ENCODE peak calls at places on chromosomes 4 and X, in five cellular contexts. One of them, this sample, is unnamed.

GRCh38 chrX:154019633-154020499 is at the start of gene IRAK1:
- DNase-seq in lung: peak
- DNase-seq in upper lobe of right lung: peak
- DNase-seq in colonic mucosa: peak
- DNase-seq in ovary: peak
- DNase-seq in this sample: peak

GRCh38 chrX:88830113-88830512 is 83.1 kb downstream of the CPXCR1 start:
- DNase-seq in lung: no peak
- DNase-seq in upper lobe of right lung: no peak
- DNase-seq in ovary: no peak
- DNase-seq in colonic mucosa: no peak
- DNase-seq in this sample: no peak

GRCh38 chrX:149032449-149032848 is 472.7 kb downstream of the IDS start:
- DNase-seq in upper lobe of right lung: no peak
- DNase-seq in colonic mucosa: no peak
- DNase-seq in ovary: no peak
- DNase-seq in lung: no peak
- DNase-seq in this sample: no peak

GRCh38 chr4:140004580-140005314 is 149.2 kb downstream of the MAML3 start:
- DNase-seq in ovary: peak
- DNase-seq in lung: no peak
- DNase-seq in upper lobe of right lung: peak
- DNase-seq in colonic mucosa: no peak
- DNase-seq in this sample: peak

GRCh38 chr4:77217526-77217925 is 60.5 kb downstream of the CCNG2 start:
- DNase-seq in colonic mucosa: no peak
- DNase-seq in ovary: no peak
- DNase-seq in upper lobe of right lung: no peak
- DNase-seq in lung: no peak
- DNase-seq in this sample: no peak

GRCh38 chr4:150337709-150338108 is 244.2 kb upstream of the MAB21L2 start:
- DNase-seq in upper lobe of right lung: no peak
- DNase-seq in colonic mucosa: no peak
- DNase-seq in lung: no peak
- DNase-seq in ovary: no peak
- DNase-seq in this sample: no peak

GRCh38 chrX:103879339-103879738 is 47.3 kb upstream of the RAB9B start:
- DNase-seq in upper lobe of right lung: no peak
- DNase-seq in ovary: no peak
- DNase-seq in colonic mucosa: no peak
- DNase-seq in lung: no peak
- DNase-seq in this sample: no peak

GRCh38 chr4:186854256-186854655 is 130.6 kb upstream of the FAT1 start:
- DNase-seq in lung: no peak
- DNase-seq in upper lobe of right lung: no peak
- DNase-seq in colonic mucosa: no peak
- DNase-seq in ovary: no peak
- DNase-seq in this sample: no peak

GRCh38 chr4:42359686-42360085 is 37.6 kb upstream of the SHISA3 start:
- DNase-seq in upper lobe of right lung: no peak
- DNase-seq in colonic mucosa: no peak
- DNase-seq in lung: no peak
- DNase-seq in ovary: no peak
- DNase-seq in this sample: no peak

GRCh38 chr4:139227729-139228404 is 50.8 kb upstream of the ELF2 start:
- DNase-seq in ovary: no peak
- DNase-seq in upper lobe of right lung: no peak
- DNase-seq in lung: no peak
- DNase-seq in colonic mucosa: no peak
- DNase-seq in this sample: no peak

GRCh38 chrX:20063716-20064351 is 52.9 kb downstream of the MAP7D2 start:
- DNase-seq in upper lobe of right lung: no peak
- DNase-seq in lung: no peak
- DNase-seq in colonic mucosa: no peak
- DNase-seq in ovary: no peak
- DNase-seq in this sample: no peak

GRCh38 chr4:16114546-16114945 is 30.7 kb upstream of the PROM1 start:
- DNase-seq in ovary: no peak
- DNase-seq in colonic mucosa: no peak
- DNase-seq in lung: no peak
- DNase-seq in upper lobe of right lung: no peak
- DNase-seq in this sample: no peak

GRCh38 chr4:26687728-26688127 is 103.8 kb downstream of the TBC1D19 start:
- DNase-seq in colonic mucosa: no peak
- DNase-seq in lung: no peak
- DNase-seq in upper lobe of right lung: no peak
- DNase-seq in ovary: no peak
- DNase-seq in this sample: no peak

GRCh38 chrX:100363926-100364325 is 46.1 kb downstream of the PCDH19 start:
- DNase-seq in lung: no peak
- DNase-seq in ovary: no peak
- DNase-seq in colonic mucosa: no peak
- DNase-seq in upper lobe of right lung: no peak
- DNase-seq in this sample: peak

GRCh38 chrX:97616883-97617510 is 733.3 kb downstream of the RPA4 start:
- DNase-seq in ovary: no peak
- DNase-seq in upper lobe of right lung: no peak
- DNase-seq in colonic mucosa: no peak
- DNase-seq in lung: no peak
- DNase-seq in this sample: peak

GRCh38 chrX:70087857-70088256 is 25.6 kb downstream of the OTUD6A start:
- DNase-seq in lung: no peak
- DNase-seq in ovary: no peak
- DNase-seq in colonic mucosa: no peak
- DNase-seq in upper lobe of right lung: no peak
- DNase-seq in this sample: peak

GRCh38 chrX:13489451-13489850 is 80.0 kb upstream of the EGFL6 start:
- DNase-seq in upper lobe of right lung: peak
- DNase-seq in lung: peak
- DNase-seq in colonic mucosa: peak
- DNase-seq in ovary: peak
- DNase-seq in this sample: no peak

GRCh38 chr4:7806080-7806630 is 133.5 kb downstream of the AFAP1 start:
- DNase-seq in ovary: peak
- DNase-seq in upper lobe of right lung: peak
- DNase-seq in colonic mucosa: peak
- DNase-seq in lung: peak
- DNase-seq in this sample: no peak

GRCh38 chr4:61204353-61204752 is 4.2 kb downstream of the ADGRL3 start:
- DNase-seq in ovary: no peak
- DNase-seq in colonic mucosa: no peak
- DNase-seq in lung: no peak
- DNase-seq in upper lobe of right lung: no peak
- DNase-seq in this sample: no peak

GRCh38 chrX:37302569-37302968 is 46.6 kb upstream of the PRRG1 start:
- DNase-seq in ovary: no peak
- DNase-seq in upper lobe of right lung: no peak
- DNase-seq in colonic mucosa: no peak
- DNase-seq in lung: no peak
- DNase-seq in this sample: peak

GRCh38 chrX:39206746-39207145 is 405.5 kb downstream of the MID1IP1 start:
- DNase-seq in lung: no peak
- DNase-seq in colonic mucosa: no peak
- DNase-seq in ovary: no peak
- DNase-seq in upper lobe of right lung: no peak
- DNase-seq in this sample: no peak

GRCh38 chrX:109384569-109385174 is 97.2 kb downstream of the GUCY2F start:
- DNase-seq in colonic mucosa: no peak
- DNase-seq in upper lobe of right lung: no peak
- DNase-seq in lung: no peak
- DNase-seq in ovary: peak
- DNase-seq in this sample: peak

GRCh38 chrX:103687696-103688191 is 1.2 kb upstream of the MORF4L2 start:
- DNase-seq in upper lobe of right lung: peak
- DNase-seq in lung: peak
- DNase-seq in ovary: peak
- DNase-seq in colonic mucosa: peak
- DNase-seq in this sample: peak

GRCh38 chrX:30577362-30577961 is at the start of gene TASL:
- DNase-seq in lung: no peak
- DNase-seq in ovary: no peak
- DNase-seq in colonic mucosa: no peak
- DNase-seq in upper lobe of right lung: no peak
- DNase-seq in this sample: no peak

GRCh38 chr4:73702796-73703287 is 37.5 kb upstream of the CXCL8 start:
- DNase-seq in lung: no peak
- DNase-seq in ovary: no peak
- DNase-seq in colonic mucosa: no peak
- DNase-seq in upper lobe of right lung: no peak
- DNase-seq in this sample: no peak

GRCh38 chrX:135737361-135738071 is 24.1 kb downstream of the CT45A1 start:
- DNase-seq in ovary: no peak
- DNase-seq in colonic mucosa: no peak
- DNase-seq in upper lobe of right lung: no peak
- DNase-seq in lung: no peak
- DNase-seq in this sample: peak

GRCh38 chr4:116118216-116118615 is 967.2 kb downstream of the TRAM1L1 start:
- DNase-seq in ovary: no peak
- DNase-seq in colonic mucosa: no peak
- DNase-seq in upper lobe of right lung: no peak
- DNase-seq in lung: no peak
- DNase-seq in this sample: no peak

GRCh38 chrX:9396930-9397329 is 67.9 kb upstream of the TBL1X start:
- DNase-seq in upper lobe of right lung: no peak
- DNase-seq in lung: no peak
- DNase-seq in ovary: no peak
- DNase-seq in colonic mucosa: no peak
- DNase-seq in this sample: no peak

GRCh38 chr4:58074382-58074781 is 964.2 kb upstream of the IGFBP7 start:
- DNase-seq in lung: no peak
- DNase-seq in colonic mucosa: no peak
- DNase-seq in upper lobe of right lung: no peak
- DNase-seq in ovary: no peak
- DNase-seq in this sample: no peak

GRCh38 chrX:108313662-108314061 is 124.6 kb downstream of the COL4A6 start:
- DNase-seq in upper lobe of right lung: no peak
- DNase-seq in lung: no peak
- DNase-seq in colonic mucosa: no peak
- DNase-seq in ovary: no peak
- DNase-seq in this sample: no peak

DNA sequence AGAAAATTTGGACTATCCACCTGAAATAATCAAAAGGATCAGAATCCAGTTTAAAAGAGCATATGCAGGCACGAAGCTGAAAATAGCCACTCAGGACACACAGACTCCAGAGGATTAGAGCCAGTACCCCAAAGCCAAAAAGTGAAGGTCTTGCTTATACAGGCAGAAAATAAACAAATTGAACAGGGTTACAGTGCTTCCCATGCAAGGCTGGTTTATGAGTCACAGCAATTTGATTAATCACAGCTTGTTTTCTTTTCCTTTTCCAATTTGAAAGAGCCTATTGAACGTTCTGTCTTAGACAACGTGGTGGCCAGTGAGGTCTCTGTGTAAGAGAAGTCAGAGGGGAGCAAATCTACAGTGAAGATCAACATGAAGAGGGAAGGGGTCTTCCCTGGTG is 10.2 kb downstream of the HGFAC start:
- DNase-seq in upper lobe of right lung: no peak
- DNase-seq in lung: no peak
- DNase-seq in ovary: no peak
- DNase-seq in colonic mucosa: no peak
- DNase-seq in this sample: no peak
- H3K27ac ChIP-seq in upper lobe of right lung: no peak
- H3K27ac ChIP-seq in lung: no peak
- H3K27ac ChIP-seq in ovary: no peak
- H3K27ac ChIP-seq in colonic mucosa: no peak
- H3K27ac ChIP-seq in this sample: no peak

GRCh38 chr4:53656421-53656981 is 65.2 kb upstream of the LNX1 start:
- DNase-seq in upper lobe of right lung: no peak
- DNase-seq in lung: no peak
- DNase-seq in colonic mucosa: no peak
- DNase-seq in ovary: peak
- DNase-seq in this sample: no peak
- H3K27ac ChIP-seq in upper lobe of right lung: peak
- H3K27ac ChIP-seq in lung: no peak
- H3K27ac ChIP-seq in colonic mucosa: peak
- H3K27ac ChIP-seq in ovary: peak
- H3K27ac ChIP-seq in this sample: no peak

GRCh38 chr4:126742885-126743284 is 889.9 kb upstream of the INTU start:
- DNase-seq in colonic mucosa: no peak
- DNase-seq in lung: no peak
- DNase-seq in ovary: no peak
- DNase-seq in upper lobe of right lung: no peak
- DNase-seq in this sample: no peak
- H3K27ac ChIP-seq in colonic mucosa: no peak
- H3K27ac ChIP-seq in lung: no peak
- H3K27ac ChIP-seq in ovary: no peak
- H3K27ac ChIP-seq in upper lobe of right lung: no peak
- H3K27ac ChIP-seq in this sample: no peak

GRCh38 chr4:3329887-3330286 is 37.1 kb downstream of the RGS12 start:
- DNase-seq in lung: no peak
- DNase-seq in colonic mucosa: no peak
- DNase-seq in upper lobe of right lung: no peak
- DNase-seq in ovary: no peak
- DNase-seq in this sample: no peak

GRCh38 chr4:3334316-3334715 is 41.5 kb downstream of the RGS12 start:
- DNase-seq in upper lobe of right lung: no peak
- DNase-seq in ovary: no peak
- DNase-seq in lung: no peak
- DNase-seq in colonic mucosa: no peak
- DNase-seq in this sample: no peak

GRCh38 chr4:3330682-3331081 is 37.9 kb downstream of the RGS12 start:
- DNase-seq in lung: no peak
- DNase-seq in colonic mucosa: no peak
- DNase-seq in upper lobe of right lung: peak
- DNase-seq in ovary: no peak
- DNase-seq in this sample: no peak

GRCh38 chr4:3332498-3332897 is 39.7 kb downstream of the RGS12 start:
- DNase-seq in colonic mucosa: no peak
- DNase-seq in ovary: no peak
- DNase-seq in lung: no peak
- DNase-seq in upper lobe of right lung: no peak
- DNase-seq in this sample: no peak

DNA sequence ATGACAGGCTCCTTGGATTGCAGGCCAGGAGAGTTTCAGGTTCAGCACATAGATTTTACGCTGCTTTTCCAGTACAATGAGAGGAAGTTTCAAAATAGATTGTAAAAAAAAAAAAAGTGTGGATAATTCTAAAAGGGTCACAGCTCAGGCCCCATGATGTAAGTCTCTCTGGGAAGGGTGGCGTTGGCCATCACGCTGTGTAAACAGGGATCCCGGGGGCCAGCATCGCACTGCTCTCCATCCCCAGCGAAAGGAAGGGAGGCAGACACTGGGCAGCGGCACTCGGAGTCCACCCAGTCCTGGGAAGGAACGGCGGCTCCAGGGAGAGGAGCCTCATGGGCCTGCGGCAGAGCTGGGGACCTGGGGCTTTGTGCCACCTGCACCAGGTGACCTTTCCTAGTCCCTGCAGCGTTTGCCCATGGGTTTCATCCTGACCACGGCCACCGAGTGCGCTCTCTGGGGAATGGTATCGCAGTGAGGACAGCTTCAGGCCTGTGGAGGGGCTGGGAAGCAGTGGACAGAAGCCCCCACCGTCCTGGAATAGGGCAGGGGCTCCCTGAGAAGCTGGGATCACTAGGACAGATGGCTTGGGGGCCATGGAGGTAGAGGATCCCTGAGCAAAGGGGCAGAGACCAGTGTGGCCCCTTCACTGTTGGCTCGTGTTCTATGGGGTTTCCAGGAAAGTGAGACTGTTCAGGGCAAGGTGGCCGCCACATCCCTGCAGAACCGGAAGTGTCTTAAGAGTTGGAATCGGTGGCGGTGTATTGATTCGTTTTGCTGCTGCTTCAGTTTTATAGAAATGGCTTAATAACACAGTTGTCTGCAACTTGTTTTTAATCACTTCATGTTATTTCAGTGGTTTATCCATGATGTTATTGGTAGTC is 38.9 kb downstream of the RGS12 start:
- DNase-seq in upper lobe of right lung: peak
- DNase-seq in lung: no peak
- DNase-seq in ovary: no peak
- DNase-seq in colonic mucosa: no peak
- DNase-seq in this sample: no peak
- H3K27ac ChIP-seq in upper lobe of right lung: no peak
- H3K27ac ChIP-seq in lung: peak
- H3K27ac ChIP-seq in ovary: no peak
- H3K27ac ChIP-seq in colonic mucosa: no peak
- H3K27ac ChIP-seq in this sample: no peak

This sample was measured in A673.